ENCODE peak calls at places on chromosomes 4 and X, in nine cellular contexts. A is tibial nerve, O is gastrocnemius medialis, B is BE2C, D is HCT116, N is fibroblast of pulmonary artery, Z is WERI-Rb-1, I is thyroid gland, X is epithelial cell of esophagus. R is an unnamed sample.

GRCh38 chrX:46687619-46688018 is 71.3 kb downstream of the SLC9A7 start:
- DNase-seq in A (no peak), O (no peak), B (no peak), D (no peak), N (peak; percentile 41), Z (no peak), I (no peak), X (peak; percentile 49), R (no peak)

GRCh38 chr4:15396157-15396800 is 31.6 kb upstream of the C1QTNF7 start:
- DNase-seq in A (no peak), O (no peak), B (peak; percentile 60), D (peak; percentile 34), N (peak; percentile 65), Z (peak; percentile 74), I (peak; percentile 29), X (peak; percentile 64), R (no peak)

GRCh38 chr4:181597766-181598165 is 645.4 kb upstream of the TENM3 start:
- DNase-seq in A (no peak), O (no peak), B (no peak), D (no peak), N (no peak), Z (no peak), I (no peak), X (no peak), R (no peak)

GRCh38 chrX:23390979-23391378 is 56.3 kb downstream of the PTCHD1 start:
- DNase-seq in A (no peak), O (no peak), B (no peak), D (no peak), N (no peak), Z (no peak), I (no peak), X (no peak), R (no peak)

GRCh38 chr4:76641758-76642157 is 206.7 kb downstream of the SHROOM3 start:
- DNase-seq in A (no peak), O (no peak), B (no peak), D (no peak), N (no peak), Z (no peak), I (no peak), X (no peak), R (no peak)

GRCh38 chrX:40947276-40947675 is 138.0 kb upstream of the USP9X start:
- DNase-seq in A (no peak), O (no peak), B (no peak), D (no peak), N (peak; percentile 71), Z (no peak), I (no peak), X (no peak), R (no peak)

GRCh38 chrX:110462957-110463356 is 104.3 kb downstream of the RTL9 start:
- DNase-seq in A (no peak), O (no peak), B (no peak), D (no peak), N (no peak), Z (no peak), I (no peak), X (no peak), R (no peak)

GRCh38 chr4:31089815-31090214 is 369.6 kb downstream of the PCDH7 start:
- DNase-seq in A (no peak), O (no peak), B (peak; percentile 18), D (peak; percentile 97), N (peak; percentile 54), Z (no peak), I (peak; percentile 62), X (peak; percentile 96), R (peak; percentile 60)

GRCh38 chr4:8553958-8554357 is 26.2 kb upstream of the GPR78 start:
- DNase-seq in A (no peak), O (no peak), B (no peak), D (no peak), N (no peak), Z (peak; percentile 85), I (no peak), X (no peak), R (no peak)

GRCh38 chr4:173237152-173237551 is 68.5 kb downstream of the GALNT7 start:
- DNase-seq in A (no peak), O (no peak), B (no peak), D (no peak), N (no peak), Z (no peak), I (no peak), X (no peak), R (no peak)

GRCh38 chr4:40916880-40917279 is 167.1 kb downstream of the NSUN7 start:
- DNase-seq in A (no peak), O (peak; percentile 69), B (peak; percentile 50), D (peak; percentile 37), N (peak; percentile 23), Z (peak; percentile 83), I (peak; percentile 54), X (peak; percentile 27), R (no peak)

GRCh38 chrX:444305-444704 is 57.6 kb upstream of the PPP2R3B start:
- DNase-seq in A (no peak), O (no peak), B (no peak), D (no peak), N (no peak), Z (no peak), I (no peak), X (no peak), R (no peak)

DNA sequence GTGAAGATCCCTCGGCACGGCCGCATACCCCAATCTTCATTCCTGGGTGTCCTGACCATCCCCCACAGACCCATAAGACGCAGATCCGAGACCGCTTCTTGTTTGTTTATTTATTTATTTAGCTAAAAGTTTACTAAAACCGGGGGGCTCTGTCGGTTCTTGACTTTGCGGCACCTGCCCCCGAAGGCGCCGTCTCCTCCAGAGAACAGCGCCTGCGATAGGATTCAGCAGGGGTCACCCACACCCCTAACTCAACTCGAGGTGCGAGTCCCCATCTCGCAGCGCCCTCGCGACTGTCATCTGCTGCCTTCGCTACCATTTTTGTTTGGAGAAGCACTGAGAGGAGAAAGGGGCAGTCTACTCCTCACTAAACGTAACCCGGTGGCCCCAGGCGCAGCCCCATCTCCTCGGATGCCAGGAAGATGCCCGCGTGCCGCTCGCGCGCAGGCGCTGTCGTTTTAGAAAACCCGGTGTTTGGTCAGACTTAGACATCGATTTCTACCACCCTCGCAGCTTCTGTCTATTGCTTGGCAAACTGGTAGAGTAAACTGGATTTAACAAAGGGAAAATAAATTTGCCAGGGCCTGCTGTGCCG is 18.9 kb upstream of the GPR101 start:
- DNase-seq in A (no peak), O (no peak), B (no peak), D (no peak), N (no peak), Z (no peak), I (no peak), X (no peak), R (no peak)
- TF ChIP-seq CTCF in A (no peak), O (no peak), B (no peak), D (no peak), N (no peak), Z (no peak), I (no peak), X (no peak), R (no peak)

GRCh38 chrX:103376979-103377324 is 614 bp downstream of the BEX3 start:
- DNase-seq in A (no peak), O (no peak), B (peak; percentile 19), D (no peak), N (peak; percentile 46), Z (peak; percentile 8), I (no peak), X (no peak), R (no peak)
- H3K4me3 ChIP-seq in A (peak overlapping the region; percentile 59), O (peak overlapping the region; percentile 69), B (peak overlapping the region; percentile 70), D (peak overlapping the region; percentile 62), N (peak overlapping the region; percentile 73), Z (peak overlapping the region; percentile 43), I (peak overlapping the region; percentile 55), X (peak overlapping the region; percentile 66), R (peak overlapping the region; percentile 66)

GRCh38 chr4:41963105-41963504 is 18.5 kb upstream of the DCAF4L1 start:
- DNase-seq in A (no peak), O (no peak), B (no peak), D (peak; percentile 10), N (peak; percentile 29), Z (no peak), I (no peak), X (peak; percentile 32), R (no peak)
- TF ChIP-seq CTCF in A (no peak), O (no peak), B (peak; percentile 42), D (peak; percentile 19), N (peak; percentile 45), Z (no peak), I (no peak), X (peak; percentile 23), R (peak; percentile 45)

DNA sequence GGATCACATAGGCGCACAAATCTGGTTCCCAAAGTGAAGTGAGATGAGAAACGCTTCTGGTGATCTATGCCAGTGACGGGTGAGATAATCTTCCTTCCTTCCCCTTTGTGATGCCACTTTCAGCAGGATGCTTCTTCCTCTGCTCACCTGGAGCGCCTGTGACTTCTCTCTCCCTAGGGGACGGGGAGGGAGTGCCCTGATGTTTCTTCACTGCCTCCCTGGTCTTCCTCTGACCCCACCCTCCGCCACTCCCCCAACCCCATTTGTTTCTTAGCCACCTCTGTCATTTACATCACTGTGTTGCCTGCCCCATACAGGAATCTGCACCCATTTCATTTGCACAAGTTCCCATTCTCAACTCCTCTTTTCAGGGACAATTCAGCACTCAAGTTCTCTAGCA is 139.0 kb upstream of the MID1 start:
- DNase-seq in A (no peak), O (no peak), B (no peak), D (no peak), N (no peak), Z (no peak), I (no peak), X (no peak), R (no peak)
- H3K4me3 ChIP-seq in A (no peak overlapping the region), O (no peak overlapping the region), B (no peak overlapping the region), D (no peak overlapping the region), N (no peak overlapping the region), Z (no peak overlapping the region), I (no peak overlapping the region), X (no peak overlapping the region), R (no peak overlapping the region)